ENCODE peak calls at places on chromosomes 7 and 10, in nine cellular contexts. U is T follicular helper cell; V is NCI-H1105; D is activated CD8-positive, alpha-beta T cell treated with anti-CD3 and anti-CD28 coated beads for 36 hours; Q is PC-9; P is activated CD4-positive, CD25-positive, alpha-beta regulatory T cell; I is adrenal gland; T is GM13977; K is stimulated activated CD8-positive, alpha-beta memory T cell treated with anti-CD3 and anti-CD28 coated beads, Interleukin-12 subunit alpha, Interleukin-12 subunit beta, amount 100 ng/mL, for 4 hours. W is an unnamed sample.

GRCh38 chr7:115748123-115748738 is 282.3 kb downstream of the TFEC start:
- DNase-seq in P (no peak), V (peak), Q (no peak), U (no peak), D (no peak), I (no peak), T (no peak), K (no peak), W (no peak)

GRCh38 chr7:132773527-132773956 is 197.3 kb upstream of the PLXNA4 start:
- DNase-seq in K (no peak), P (no peak), Q (no peak), I (no peak), D (no peak), U (no peak), T (no peak), V (no peak), W (no peak)

GRCh38 chr10:34801066-34801738 is 13.9 kb downstream of the PARD3 start:
- DNase-seq in D (no peak), V (no peak), U (no peak), T (no peak), I (peak), P (no peak), K (no peak), Q (no peak), W (no peak)

GRCh38 chr7:38953227-38953626 is 24.5 kb upstream of the POU6F2 start:
- DNase-seq in D (no peak), I (no peak), U (no peak), V (no peak), T (no peak), P (no peak), Q (no peak), K (no peak), W (no peak)

GRCh38 chr10:5871596-5871995 is 18.1 kb downstream of the ANKRD16 start:
- DNase-seq in I (no peak), K (no peak), D (no peak), V (no peak), Q (no peak), T (no peak), U (no peak), P (no peak), W (no peak)

GRCh38 chr10:24237801-24238390 is 29.0 kb downstream of the KIAA1217 start:
- DNase-seq in U (no peak), V (no peak), T (no peak), D (no peak), I (no peak), K (no peak), P (no peak), Q (no peak), W (no peak)

GRCh38 chr7:75639071-75639892 is 99.5 kb downstream of the HIP1 start:
- DNase-seq in Q (peak), U (no peak), D (peak), V (peak), T (peak), I (peak), P (no peak), K (no peak), W (peak)

GRCh38 chr7:2120841-2121830 is 111.6 kb downstream of the MAD1L1 start:
- DNase-seq in P (no peak), T (no peak), D (no peak), U (no peak), V (no peak), I (no peak), K (no peak), Q (no peak), W (no peak)